ENCODE peak calls at places on chromosomes 12 and 14, in five cellular contexts. N is thoracic aorta; I is A549; W is activated CD4-positive, CD25-positive, alpha-beta regulatory T cell; R is activated CD4-positive, alpha-beta T cell treated with anti-CD3 and anti-CD28 coated beads for 1 hour. S is an unnamed sample.

GRCh38 chr12:102478416-102479098 is 1.8 kb downstream of the IGF1 start:
- DNase-seq in N (no peak), W (no peak), I (no peak), R (no peak), S (no peak)

GRCh38 chr12:94640134-94640928 is 10.0 kb downstream of the TMCC3 start:
- DNase-seq in N (no peak), R (no peak), W (no peak), I (no peak), S (no peak)

GRCh38 chr14:62144863-62145262 is 382.6 kb downstream of the SNAPC1 start:
- DNase-seq in I (no peak), R (no peak), W (no peak), N (no peak), S (no peak)

GRCh38 chr12:104494816-104495158 is 38.0 kb downstream of the CHST11 start:
- DNase-seq in R (no peak), I (no peak), N (no peak), W (no peak), S (no peak)

GRCh38 chr14:84217066-84217465 is 1312.9 kb upstream of the FLRT2 start:
- DNase-seq in R (no peak), W (no peak), I (no peak), N (no peak), S (no peak)

GRCh38 chr14:104978774-104979691 is 859 bp upstream of the AHNAK2 start:
- DNase-seq in I (no peak), N (no peak), W (no peak), R (no peak), S (no peak)

GRCh38 chr12:50101663-50102062 is 2.1 kb upstream of the GPD1 start:
- DNase-seq in N (no peak), W (no peak), I (peak; percentile 57), R (no peak), S (no peak)

GRCh38 chr14:30779210-30779609 is 95.1 kb upstream of the COCH start:
- DNase-seq in W (no peak), I (peak; percentile 4), R (no peak), N (no peak), S (no peak)

GRCh38 chr14:77120771-77121743 is 20.5 kb downstream of the ZDHHC22 start:
- DNase-seq in I (no peak), N (no peak), W (no peak), R (no peak), S (no peak)

GRCh38 chr14:32698831-32699230 is 239.8 kb upstream of the NPAS3 start:
- DNase-seq in W (no peak), I (no peak), R (no peak), N (no peak), S (no peak)

GRCh38 chr14:58455593-58456265 is 28.2 kb downstream of the KIAA0586 start:
- DNase-seq in W (no peak), N (no peak), R (no peak), I (peak; percentile 56), S (no peak)

GRCh38 chr14:35438910-35439713 is 34.6 kb upstream of the NFKBIA start:
- DNase-seq in N (no peak), I (peak; percentile 22), R (no peak), W (no peak), S (no peak)

GRCh38 chr12:110661337-110661972 is 27.5 kb downstream of the HVCN1 start:
- DNase-seq in W (no peak), I (no peak), N (no peak), R (peak; percentile 11), S (no peak)

GRCh38 chr12:131604146-131604844 is 106.6 kb upstream of the SFSWAP start:
- DNase-seq in R (peak; percentile 21), W (no peak), I (no peak), N (no peak), S (no peak)

S was measured in omental fat pad.